ENCODE peak calls at places on chromosome 15, in ten cellular contexts. O is MM.1S; A is fibroblast of lung; W is suprapubic skin; L is AG04450; B is sigmoid colon; X is prostate gland; Z is CD8-positive, alpha-beta memory T cell; Q is psoas muscle; D is body of pancreas. R is an unnamed sample. For H3K27me3, the result is how much of the 10 kb centered on the place peaks cover.

GRCh38 chr15:49813615-49814014 is 192.8 kb downstream of the DTWD1 start:
- DNase-seq in O (no peak), A (no peak), W (no peak), L (no peak), B (no peak), X (no peak), Z (no peak), Q (no peak), D (no peak), R (no peak)

GRCh38 chr15:31467361-31467760 is 140.7 kb downstream of the KLF13 start:
- DNase-seq in O (no peak), A (no peak), W (peak), L (no peak), B (no peak), X (no peak), Z (no peak), Q (no peak), D (no peak), R (no peak)

GRCh38 chr15:98296653-98297052 is 336.1 kb downstream of the ARRDC4 start:
- DNase-seq in O (no peak), A (no peak), W (no peak), L (no peak), B (no peak), X (no peak), Z (no peak), Q (no peak), D (no peak), R (no peak)

GRCh38 chr15:62464705-62465104 is 299.6 kb upstream of the C2CD4B start:
- DNase-seq in O (no peak), A (peak), W (no peak), L (no peak), B (peak), X (no peak), Z (no peak), Q (no peak), D (no peak), R (no peak)

GRCh38 chr15:71743861-71744382 is 66.4 kb upstream of the NR2E3 start:
- DNase-seq in O (peak), A (peak), W (no peak), L (no peak), B (no peak), X (peak), Z (peak), Q (peak), D (peak), R (peak)

GRCh38 chr15:91853968-91854943 is 748 bp downstream of the SLCO3A1 start:
- DNase-seq in O (peak), A (peak), W (peak), L (no peak), B (peak), X (peak), Z (peak), Q (peak), D (peak), R (peak)

GRCh38 chr15:77533530-77533929 is 99.2 kb downstream of the LINGO1 start:
- DNase-seq in O (no peak), A (no peak), W (no peak), L (no peak), B (peak), X (no peak), Z (no peak), Q (no peak), D (no peak), R (peak)

GRCh38 chr15:78438595-78439285 is 724 bp downstream of the IREB2 start:
- DNase-seq in O (peak), A (peak), W (no peak), L (no peak), B (no peak), X (peak), Z (no peak), Q (no peak), D (no peak), R (no peak)

GRCh38 chr15:45225506-45226273 is 26.3 kb upstream of the SLC28A2 start:
- DNase-seq in O (no peak), A (no peak), W (no peak), L (no peak), B (no peak), X (no peak), Z (no peak), Q (no peak), D (no peak), R (no peak)

GRCh38 chr15:77376770-77377169 is 43.1 kb downstream of the PEAK1 start:
- DNase-seq in O (no peak), A (no peak), W (no peak), L (no peak), B (no peak), X (no peak), Z (no peak), Q (no peak), D (no peak), R (no peak)

GRCh38 chr15:57235865-57236264 is 140.4 kb upstream of the CGNL1 start:
- DNase-seq in O (no peak), A (peak), W (no peak), L (peak), B (no peak), X (no peak), Z (no peak), Q (no peak), D (no peak), R (no peak)

GRCh38 chr15:75702431-75702830 is 10.2 kb downstream of the CSPG4 start:
- DNase-seq in O (no peak), A (no peak), W (no peak), L (no peak), B (no peak), X (no peak), Z (no peak), Q (no peak), D (no peak), R (no peak)

GRCh38 chr15:38705421-38706219 is 141.0 kb upstream of the RASGRP1 start:
- DNase-seq in O (no peak), A (peak), W (no peak), L (no peak), B (no peak), X (no peak), Z (no peak), Q (no peak), D (no peak), R (no peak)

GRCh38 chr15:35663956-35664355 is 118.0 kb upstream of the DPH6 start:
- DNase-seq in O (no peak), A (no peak), W (no peak), L (no peak), B (no peak), X (no peak), Z (no peak), Q (no peak), D (no peak), R (no peak)

DNA sequence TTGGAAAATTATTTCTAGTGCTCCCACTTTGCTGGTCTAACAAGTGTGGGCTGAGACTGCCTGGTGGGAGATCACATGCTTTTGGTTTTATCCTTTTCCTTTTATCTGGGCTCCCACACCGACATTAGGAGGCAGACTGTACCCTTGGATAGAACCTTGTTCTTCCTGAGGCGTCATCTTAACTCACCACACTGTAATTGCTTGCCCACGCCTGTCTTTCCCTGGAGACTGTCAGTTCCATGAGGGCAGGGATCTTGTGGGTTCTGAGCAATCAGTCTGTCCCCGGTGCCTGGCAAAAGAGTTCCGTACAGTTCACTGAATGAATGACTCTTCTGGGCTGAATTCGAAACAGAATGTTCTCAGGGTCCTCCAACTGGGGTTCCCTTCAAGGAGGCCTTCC is 124.6 kb upstream of the ABHD17C start:
- DNase-seq in O (no peak), A (no peak), W (no peak), L (no peak), B (peak), X (no peak), Z (no peak), Q (no peak), D (no peak), R (no peak)
- H3K27ac ChIP-seq in O (no peak), A (no peak), W (no peak), L (no peak), B (no peak), X (no peak), Z (no peak), Q (no peak), D (no peak), R (no peak)

GRCh38 chr15:63575312-63575711 is 21.9 kb upstream of the FBXL22 start:
- DNase-seq in O (no peak), A (no peak), W (no peak), L (no peak), B (no peak), X (no peak), Z (no peak), Q (no peak), D (no peak), R (no peak)

GRCh38 chr15:63573533-63573932 is 23.7 kb upstream of the FBXL22 start:
- DNase-seq in O (no peak), A (no peak), W (no peak), L (no peak), B (no peak), X (no peak), Z (no peak), Q (no peak), D (no peak), R (no peak)

GRCh38 chr15:63576441-63576840 is 20.7 kb upstream of the FBXL22 start:
- DNase-seq in O (no peak), A (peak), W (no peak), L (no peak), B (no peak), X (no peak), Z (no peak), Q (no peak), D (no peak), R (no peak)

GRCh38 chr15:63572749-63573464 is 24.3 kb upstream of the FBXL22 start:
- DNase-seq in O (no peak), A (no peak), W (no peak), L (no peak), B (no peak), X (no peak), Z (no peak), Q (no peak), D (no peak), R (no peak)
- H3K27me3 ChIP-seq in O (under half), A (under half), W (under half), L (under half), B (under half), X (under half), Z (under half), Q (under half), D (under half), R (under half)

DNA sequence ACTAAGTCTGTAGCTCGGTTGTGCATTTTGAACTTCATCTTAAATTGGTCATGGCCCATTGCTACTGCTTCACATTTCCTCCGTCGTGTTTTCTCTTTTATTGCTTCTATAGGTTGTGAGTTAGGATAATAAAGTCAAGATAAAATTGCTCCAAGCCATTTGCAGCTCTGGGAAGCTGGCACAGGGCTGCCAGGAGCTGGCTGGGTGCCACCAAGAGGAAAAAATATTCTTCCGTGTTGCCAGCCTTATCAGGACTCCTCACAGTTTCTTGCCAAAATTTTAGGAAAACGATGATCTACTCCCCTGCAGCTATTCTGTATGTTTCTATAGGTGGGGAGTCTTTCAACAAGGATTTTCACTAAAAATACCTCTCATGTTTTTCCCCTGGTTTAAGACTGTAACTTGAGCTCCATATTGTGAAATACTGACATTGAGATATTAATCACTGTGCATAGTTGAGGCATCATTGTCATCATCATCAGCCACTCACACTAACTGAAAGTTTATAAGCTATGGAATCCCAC is 55.5 kb upstream of the PIAS1 start:
- DNase-seq in O (no peak), A (peak), W (no peak), L (no peak), B (no peak), X (peak), Z (no peak), Q (no peak), D (peak), R (no peak)
- H3K4me3 ChIP-seq in O (no peak), A (no peak), W (no peak), L (no peak), B (no peak), X (no peak), Z (no peak), Q (no peak), D (no peak), R (no peak)

GRCh38 chr15:27220199-27220598 is 249.2 kb downstream of the GABRG3 start:
- DNase-seq in O (no peak), A (no peak), W (no peak), L (no peak), B (no peak), X (no peak), Z (no peak), Q (no peak), D (no peak), R (no peak)

GRCh38 chr15:27219636-27220035 is 248.7 kb downstream of the GABRG3 start:
- DNase-seq in O (no peak), A (no peak), W (no peak), L (no peak), B (no peak), X (no peak), Z (no peak), Q (no peak), D (no peak), R (no peak)

GRCh38 chr15:27222479-27222878 is 251.5 kb downstream of the GABRG3 start:
- DNase-seq in O (no peak), A (peak), W (no peak), L (no peak), B (no peak), X (no peak), Z (no peak), Q (no peak), D (no peak), R (no peak)

GRCh38 chr15:27223166-27223565 is 252.2 kb downstream of the GABRG3 start:
- DNase-seq in O (no peak), A (no peak), W (no peak), L (no peak), B (no peak), X (no peak), Z (no peak), Q (no peak), D (no peak), R (no peak)
- H3K27ac ChIP-seq in O (no peak), A (no peak), W (no peak), L (no peak), B (no peak), X (no peak), Z (no peak), Q (no peak), D (no peak), R (no peak)

GRCh38 chr15:73755481-73755880 is 2.3 kb upstream of the INSYN1 start:
- DNase-seq in O (no peak), A (no peak), W (no peak), L (no peak), B (no peak), X (no peak), Z (no peak), Q (no peak), D (no peak), R (no peak)

GRCh38 chr15:73757571-73757970 is 4.4 kb upstream of the INSYN1 start:
- DNase-seq in O (no peak), A (no peak), W (no peak), L (no peak), B (no peak), X (no peak), Z (no peak), Q (no peak), D (no peak), R (no peak)

GRCh38 chr15:73755946-73756345 is 2.8 kb upstream of the INSYN1 start:
- DNase-seq in O (no peak), A (no peak), W (no peak), L (no peak), B (no peak), X (no peak), Z (no peak), Q (no peak), D (no peak), R (no peak)

GRCh38 chr15:73756390-73756789 is 3.2 kb upstream of the INSYN1 start:
- DNase-seq in O (no peak), A (no peak), W (no peak), L (no peak), B (no peak), X (no peak), Z (no peak), Q (no peak), D (no peak), R (no peak)

GRCh38 chr15:73756947-73757513 is 3.9 kb upstream of the INSYN1 start:
- DNase-seq in O (no peak), A (no peak), W (no peak), L (no peak), B (no peak), X (no peak), Z (no peak), Q (no peak), D (no peak), R (no peak)
- H3K27me3 ChIP-seq in O (half or more), A (under half), W (under half), L (half or more), B (under half), X (under half), Z (under half), Q (under half), D (under half), R (under half)

DNA sequence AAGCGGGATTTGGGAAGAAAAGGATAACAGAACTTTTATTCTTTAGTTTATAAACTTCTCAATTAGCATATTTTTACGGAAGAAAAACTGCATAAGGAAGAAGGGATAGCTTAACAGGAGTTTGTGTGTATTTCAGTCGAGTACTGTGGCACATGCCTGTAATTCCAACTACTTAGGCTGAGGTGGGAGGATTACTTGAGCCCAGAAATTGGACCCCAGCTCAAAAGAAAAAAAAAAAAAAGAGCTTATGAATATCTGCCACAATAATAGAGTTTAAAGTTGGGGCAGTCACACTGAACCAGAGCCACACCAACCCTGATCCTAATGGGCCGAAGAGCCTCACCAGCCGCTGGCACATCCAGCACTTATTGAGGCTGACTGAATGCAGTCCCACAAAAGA is 31.1 kb downstream of the CHAC1 start:
- DNase-seq in O (no peak), A (no peak), W (no peak), L (no peak), B (no peak), X (no peak), Z (no peak), Q (no peak), D (no peak), R (no peak)
- H3K4me3 ChIP-seq in O (no peak), A (no peak), W (no peak), L (no peak), B (no peak), X (no peak), Z (no peak), Q (no peak), D (no peak), R (no peak)

GRCh38 chr15:41692049-41692448 is 31.8 kb downstream of the MGA start:
- DNase-seq in O (no peak), A (no peak), W (no peak), L (no peak), B (no peak), X (no peak), Z (no peak), Q (no peak), D (no peak), R (no peak)

GRCh38 chr15:41691471-41691870 is 31.3 kb downstream of the MGA start:
- DNase-seq in O (no peak), A (peak), W (no peak), L (no peak), B (no peak), X (no peak), Z (no peak), Q (no peak), D (no peak), R (no peak)

GRCh38 chr15:41689083-41689482 is 28.9 kb downstream of the MGA start:
- DNase-seq in O (no peak), A (no peak), W (no peak), L (no peak), B (no peak), X (no peak), Z (no peak), Q (no peak), D (no peak), R (no peak)

GRCh38 chr15:41690636-41691035 is 30.4 kb downstream of the MGA start:
- DNase-seq in O (no peak), A (no peak), W (no peak), L (no peak), B (no peak), X (no peak), Z (no peak), Q (no peak), D (no peak), R (no peak)

GRCh38 chr15:41689834-41690233 is 29.6 kb downstream of the MGA start:
- DNase-seq in O (no peak), A (no peak), W (no peak), L (no peak), B (no peak), X (no peak), Z (no peak), Q (no peak), D (no peak), R (no peak)
- H3K27ac ChIP-seq in O (no peak), A (no peak), W (no peak), L (no peak), B (no peak), X (no peak), Z (no peak), Q (no peak), D (no peak), R (no peak)

GRCh38 chr15:70517194-70517590 is 246.2 kb downstream of the UACA start:
- DNase-seq in O (no peak), A (no peak), W (no peak), L (no peak), B (no peak), X (peak), Z (no peak), Q (no peak), D (no peak), R (no peak)
- H3K27me3 ChIP-seq in O (under half), A (under half), W (under half), L (half or more), B (under half), X (under half), Z (under half), Q (under half), D (under half), R (under half)

R was measured in aorta.